ENCODE peak calls at places on chromosomes 6 and 20, in five cellular contexts. K is right lobe of liver, E is H1, Y is brain microvascular endothelial cell, S is fibroblast of lung. A is an unnamed sample.

GRCh38 chr6:98764378-98764911 is 69.9 kb upstream of the POU3F2 start:
- DNase-seq in K (no peak), E (no peak), Y (no peak), S (peak; percentile 34), A (no peak)

GRCh38 chr20:40050596-40050995 is 638.4 kb downstream of the MAFB start:
- DNase-seq in K (no peak), E (no peak), Y (no peak), S (no peak), A (no peak)

GRCh38 chr20:8244637-8245036 is 112.6 kb downstream of the PLCB1 start:
- DNase-seq in K (no peak), E (no peak), Y (peak; percentile 53), S (peak; percentile 56), A (no peak)

GRCh38 chr6:166104872-166105271 is 62.8 kb downstream of the TBXT start:
- DNase-seq in K (no peak), E (no peak), Y (no peak), S (no peak), A (no peak)

GRCh38 chr6:166435574-166435973 is 52.8 kb upstream of the MPC1 start:
- DNase-seq in K (no peak), E (no peak), Y (no peak), S (no peak), A (no peak)

GRCh38 chr6:55882731-55883595 is 7.6 kb upstream of the BMP5 start:
- DNase-seq in K (no peak), E (no peak), Y (peak; percentile 84), S (peak; percentile 91), A (peak; percentile 59)

GRCh38 chr6:161434921-161435411 is 161.1 kb upstream of the AGPAT4 start:
- DNase-seq in K (no peak), E (no peak), Y (peak; percentile 94), S (peak; percentile 100), A (peak; percentile 64)

GRCh38 chr20:62907377-62908317 is 18.7 kb downstream of the DIDO1 start:
- DNase-seq in K (no peak), E (no peak), Y (no peak), S (peak; percentile 45), A (no peak)

GRCh38 chr6:147693185-147693584 is 184.7 kb downstream of the SAMD5 start:
- DNase-seq in K (no peak), E (no peak), Y (no peak), S (no peak), A (no peak)

GRCh38 chr6:118391086-118391485 is 157.0 kb upstream of the PLN start:
- DNase-seq in K (no peak), E (no peak), Y (peak; percentile 22), S (peak; percentile 25), A (no peak)

GRCh38 chr20:12984069-12984765 is 24.6 kb upstream of the SPTLC3 start:
- DNase-seq in K (no peak), E (no peak), Y (no peak), S (peak; percentile 72), A (no peak)
- H3K27ac ChIP-seq in K (no peak overlapping the region), E (no peak overlapping the region), Y (no peak overlapping the region), S (no peak overlapping the region), A (no peak overlapping the region)

GRCh38 chr6:103273048-103273447 is 1586.7 kb downstream of the HACE1 start:
- DNase-seq in K (no peak), E (no peak), Y (no peak), S (no peak), A (no peak)
- TF ChIP-seq CTCF in K (peak; percentile 39), E (no peak), Y (peak; percentile 31), S (no peak), A (no peak)

DNA sequence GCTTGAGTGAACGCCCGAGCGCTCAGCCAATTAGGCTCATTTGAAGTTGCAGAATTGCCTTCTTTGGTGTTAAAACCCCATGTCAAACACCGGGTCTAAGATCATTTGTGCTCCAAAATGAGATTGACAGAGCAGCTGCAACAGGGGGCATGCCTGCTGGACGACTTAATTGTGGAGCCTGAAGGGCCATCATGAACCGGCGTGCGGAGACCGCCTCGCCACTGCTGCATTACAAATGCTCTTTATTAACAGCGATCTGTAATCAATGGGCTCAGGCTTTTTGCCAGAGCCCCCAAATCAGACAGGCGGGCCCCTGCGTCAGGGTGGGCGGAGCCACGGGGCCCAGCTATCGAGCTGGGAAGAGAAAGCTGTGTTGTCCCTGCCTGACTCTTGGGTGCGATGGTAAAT is 183.2 kb downstream of the SIM1 start:
- DNase-seq in K (no peak), E (no peak), Y (no peak), S (no peak), A (no peak)
- H3K27ac ChIP-seq in K (no peak overlapping the region), E (peak overlapping the region; percentile 29), Y (no peak overlapping the region), S (no peak overlapping the region), A (no peak overlapping the region)

GRCh38 chr6:21587182-21587924 is 6.2 kb upstream of the SOX4 start:
- DNase-seq in K (peak; percentile 62), E (no peak), Y (peak; percentile 49), S (peak; percentile 71), A (peak; percentile 31)
- TF ChIP-seq CTCF in K (peak; percentile 10), E (no peak), Y (peak; percentile 47), S (peak; percentile 32), A (no peak)

GRCh38 chr6:15444881-15445280 is 199.0 kb downstream of the JARID2 start:
- DNase-seq in K (no peak), E (no peak), Y (no peak), S (no peak), A (no peak)
- H3K27ac ChIP-seq in K (no peak overlapping the region), E (no peak overlapping the region), Y (no peak overlapping the region), S (no peak overlapping the region), A (no peak overlapping the region)